ENCODE peak calls at places on chromosomes 16 and 17, in nine cellular contexts. One of them, this sample, is unnamed.

GRCh38 chr17:48985436-48986245 is 11.5 kb upstream of the IGF2BP1 start:
- DNase-seq in sigmoid colon: no peak
- DNase-seq in body of pancreas: no peak
- DNase-seq in ovary: no peak
- DNase-seq in NB4: no peak
- DNase-seq in right lobe of liver: no peak
- DNase-seq in adrenal gland: no peak
- DNase-seq in A549: no peak
- DNase-seq in Peyer's patch: no peak
- DNase-seq in this sample: no peak

GRCh38 chr16:78237346-78237745 is 137.9 kb downstream of the WWOX start:
- DNase-seq in adrenal gland: no peak
- DNase-seq in ovary: peak; percentile 28
- DNase-seq in sigmoid colon: no peak
- DNase-seq in right lobe of liver: no peak
- DNase-seq in body of pancreas: no peak
- DNase-seq in Peyer's patch: no peak
- DNase-seq in A549: no peak
- DNase-seq in NB4: no peak
- DNase-seq in this sample: no peak

GRCh38 chr16:55944377-55944802 is 69.2 kb upstream of the CES5A start:
- DNase-seq in A549: peak; percentile 46
- DNase-seq in NB4: peak; percentile 54
- DNase-seq in Peyer's patch: peak; percentile 77
- DNase-seq in sigmoid colon: peak; percentile 91
- DNase-seq in ovary: peak; percentile 53
- DNase-seq in right lobe of liver: peak; percentile 45
- DNase-seq in adrenal gland: peak; percentile 89
- DNase-seq in body of pancreas: peak; percentile 67
- DNase-seq in this sample: peak; percentile 68

GRCh38 chr16:73122604-73123386 is 74.9 kb upstream of the ZFHX3 start:
- DNase-seq in Peyer's patch: no peak
- DNase-seq in right lobe of liver: peak; percentile 39
- DNase-seq in sigmoid colon: no peak
- DNase-seq in body of pancreas: no peak
- DNase-seq in NB4: no peak
- DNase-seq in adrenal gland: peak; percentile 60
- DNase-seq in ovary: no peak
- DNase-seq in A549: no peak
- DNase-seq in this sample: peak; percentile 25

GRCh38 chr17:79991924-79992656 is 43.6 kb downstream of the TBC1D16 start:
- DNase-seq in ovary: peak; percentile 65
- DNase-seq in sigmoid colon: no peak
- DNase-seq in Peyer's patch: no peak
- DNase-seq in right lobe of liver: peak; percentile 68
- DNase-seq in NB4: no peak
- DNase-seq in body of pancreas: peak; percentile 63
- DNase-seq in adrenal gland: no peak
- DNase-seq in A549: peak; percentile 42
- DNase-seq in this sample: no peak

GRCh38 chr17:45640141-45640850 is 143.8 kb upstream of the CRHR1 start:
- DNase-seq in ovary: peak; percentile 75
- DNase-seq in right lobe of liver: peak; percentile 71
- DNase-seq in A549: peak; percentile 88
- DNase-seq in Peyer's patch: peak; percentile 87
- DNase-seq in NB4: peak; percentile 85
- DNase-seq in body of pancreas: peak; percentile 78
- DNase-seq in adrenal gland: peak; percentile 88
- DNase-seq in sigmoid colon: peak; percentile 73
- DNase-seq in this sample: peak; percentile 57

GRCh38 chr17:6454495-6455320 is 10.5 kb downstream of the PIMREG start:
- DNase-seq in A549: no peak
- DNase-seq in Peyer's patch: no peak
- DNase-seq in adrenal gland: no peak
- DNase-seq in ovary: peak; percentile 29
- DNase-seq in right lobe of liver: no peak
- DNase-seq in body of pancreas: no peak
- DNase-seq in NB4: peak; percentile 11
- DNase-seq in sigmoid colon: no peak
- DNase-seq in this sample: no peak

GRCh38 chr17:77328823-77329740 is 188.3 kb downstream of the SEC14L1 start:
- DNase-seq in A549: no peak
- DNase-seq in Peyer's patch: peak; percentile 47
- DNase-seq in NB4: no peak
- DNase-seq in body of pancreas: no peak
- DNase-seq in right lobe of liver: no peak
- DNase-seq in ovary: no peak
- DNase-seq in adrenal gland: peak; percentile 46
- DNase-seq in sigmoid colon: peak; percentile 63
- DNase-seq in this sample: no peak

GRCh38 chr16:19109288-19109664 is 4.5 kb upstream of the ITPRIPL2 start:
- DNase-seq in right lobe of liver: no peak
- DNase-seq in Peyer's patch: no peak
- DNase-seq in NB4: no peak
- DNase-seq in sigmoid colon: no peak
- DNase-seq in A549: no peak
- DNase-seq in ovary: no peak
- DNase-seq in adrenal gland: no peak
- DNase-seq in body of pancreas: no peak
- DNase-seq in this sample: no peak

GRCh38 chr16:70692481-70693203 is 6.8 kb upstream of the MTSS2 start:
- DNase-seq in A549: no peak
- DNase-seq in NB4: no peak
- DNase-seq in adrenal gland: no peak
- DNase-seq in right lobe of liver: no peak
- DNase-seq in Peyer's patch: no peak
- DNase-seq in sigmoid colon: no peak
- DNase-seq in ovary: peak; percentile 49
- DNase-seq in body of pancreas: no peak
- DNase-seq in this sample: no peak

GRCh38 chr16:70689970-70690905 is 4.4 kb upstream of the MTSS2 start:
- DNase-seq in ovary: peak; percentile 47
- DNase-seq in A549: no peak
- DNase-seq in adrenal gland: no peak
- DNase-seq in sigmoid colon: no peak
- DNase-seq in Peyer's patch: peak; percentile 69
- DNase-seq in NB4: no peak
- DNase-seq in body of pancreas: no peak
- DNase-seq in right lobe of liver: peak; percentile 19
- DNase-seq in this sample: no peak

GRCh38 chr16:70693231-70693671 is 7.4 kb upstream of the MTSS2 start:
- DNase-seq in Peyer's patch: no peak
- DNase-seq in body of pancreas: no peak
- DNase-seq in right lobe of liver: no peak
- DNase-seq in sigmoid colon: peak; percentile 93
- DNase-seq in NB4: no peak
- DNase-seq in adrenal gland: no peak
- DNase-seq in A549: no peak
- DNase-seq in ovary: peak; percentile 59
- DNase-seq in this sample: peak; percentile 73

GRCh38 chr16:70692130-70692470 is 6.2 kb upstream of the MTSS2 start:
- DNase-seq in body of pancreas: no peak
- DNase-seq in A549: no peak
- DNase-seq in Peyer's patch: no peak
- DNase-seq in adrenal gland: no peak
- DNase-seq in sigmoid colon: no peak
- DNase-seq in NB4: no peak
- DNase-seq in ovary: no peak
- DNase-seq in right lobe of liver: no peak
- DNase-seq in this sample: no peak

GRCh38 chr16:70691223-70692129 is 5.6 kb upstream of the MTSS2 start:
- DNase-seq in sigmoid colon: peak; percentile 97
- DNase-seq in body of pancreas: peak; percentile 54
- DNase-seq in A549: peak; percentile 67
- DNase-seq in ovary: peak; percentile 88
- DNase-seq in adrenal gland: peak; percentile 98
- DNase-seq in NB4: no peak
- DNase-seq in Peyer's patch: peak; percentile 80
- DNase-seq in right lobe of liver: peak; percentile 35
- DNase-seq in this sample: peak; percentile 97
- TF ChIP-seq POLR2A in sigmoid colon: peak; percentile 16
- TF ChIP-seq POLR2A in body of pancreas: no peak
- TF ChIP-seq POLR2A in A549: no peak
- TF ChIP-seq POLR2A in ovary: no peak
- TF ChIP-seq POLR2A in adrenal gland: peak; percentile 75
- TF ChIP-seq POLR2A in NB4: no peak
- TF ChIP-seq POLR2A in Peyer's patch: no peak
- TF ChIP-seq POLR2A in right lobe of liver: no peak
- TF ChIP-seq POLR2A in this sample: peak; percentile 41

DNA sequence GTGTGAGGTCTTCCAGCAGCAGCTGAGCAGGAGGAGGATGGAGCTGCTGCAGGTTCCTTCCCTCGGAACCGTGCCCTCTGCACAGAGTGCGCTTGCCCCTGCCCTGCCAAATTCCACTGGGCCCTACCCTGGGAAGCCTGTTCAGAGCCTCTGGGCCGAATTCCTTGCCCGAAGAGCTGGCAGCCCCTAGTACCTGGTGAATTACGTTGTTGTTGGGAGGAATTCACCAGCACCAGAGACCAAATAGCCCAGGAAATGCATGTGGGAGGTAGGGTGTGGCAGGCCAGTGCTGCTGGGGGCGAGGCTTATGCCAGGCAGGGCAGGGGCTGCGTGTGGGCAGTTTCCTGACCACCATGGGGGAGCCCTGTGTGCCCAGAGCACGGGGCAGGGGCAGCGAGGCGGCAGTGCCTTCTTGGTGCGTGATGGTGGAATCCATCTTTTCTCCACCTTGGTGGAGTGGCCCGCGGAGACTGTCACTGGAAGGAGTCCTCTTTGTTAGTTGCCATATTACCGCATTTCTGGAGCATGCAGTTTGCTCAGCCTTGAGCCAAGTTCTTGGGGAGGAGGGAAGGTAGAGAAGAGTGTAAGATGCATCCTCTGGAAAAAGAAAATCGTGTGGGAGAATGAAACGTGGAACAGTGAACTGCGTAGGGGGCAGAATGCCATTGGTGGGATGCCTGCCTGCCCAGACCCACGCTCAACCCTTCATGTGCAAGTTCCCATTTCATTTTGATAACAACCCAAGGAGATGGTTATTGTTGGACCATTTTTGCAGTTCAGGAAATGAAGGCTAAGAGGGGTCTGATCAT is 2.3 kb downstream of the MRC2 start:
- DNase-seq in sigmoid colon: peak; percentile 54
- DNase-seq in adrenal gland: no peak
- DNase-seq in Peyer's patch: no peak
- DNase-seq in ovary: no peak
- DNase-seq in body of pancreas: no peak
- DNase-seq in A549: no peak
- DNase-seq in right lobe of liver: no peak
- DNase-seq in NB4: no peak
- DNase-seq in this sample: no peak
- H3K4me3 ChIP-seq in sigmoid colon: peak overlapping the region; percentile 46
- H3K4me3 ChIP-seq in adrenal gland: no peak overlapping the region
- H3K4me3 ChIP-seq in Peyer's patch: peak overlapping the region; percentile 68
- H3K4me3 ChIP-seq in ovary: peak overlapping the region; percentile 67
- H3K4me3 ChIP-seq in body of pancreas: no peak overlapping the region
- H3K4me3 ChIP-seq in A549: no peak overlapping the region
- H3K4me3 ChIP-seq in right lobe of liver: no peak overlapping the region
- H3K4me3 ChIP-seq in NB4: peak overlapping the region; percentile 83
- H3K4me3 ChIP-seq in this sample: peak overlapping the region; percentile 68

DNA sequence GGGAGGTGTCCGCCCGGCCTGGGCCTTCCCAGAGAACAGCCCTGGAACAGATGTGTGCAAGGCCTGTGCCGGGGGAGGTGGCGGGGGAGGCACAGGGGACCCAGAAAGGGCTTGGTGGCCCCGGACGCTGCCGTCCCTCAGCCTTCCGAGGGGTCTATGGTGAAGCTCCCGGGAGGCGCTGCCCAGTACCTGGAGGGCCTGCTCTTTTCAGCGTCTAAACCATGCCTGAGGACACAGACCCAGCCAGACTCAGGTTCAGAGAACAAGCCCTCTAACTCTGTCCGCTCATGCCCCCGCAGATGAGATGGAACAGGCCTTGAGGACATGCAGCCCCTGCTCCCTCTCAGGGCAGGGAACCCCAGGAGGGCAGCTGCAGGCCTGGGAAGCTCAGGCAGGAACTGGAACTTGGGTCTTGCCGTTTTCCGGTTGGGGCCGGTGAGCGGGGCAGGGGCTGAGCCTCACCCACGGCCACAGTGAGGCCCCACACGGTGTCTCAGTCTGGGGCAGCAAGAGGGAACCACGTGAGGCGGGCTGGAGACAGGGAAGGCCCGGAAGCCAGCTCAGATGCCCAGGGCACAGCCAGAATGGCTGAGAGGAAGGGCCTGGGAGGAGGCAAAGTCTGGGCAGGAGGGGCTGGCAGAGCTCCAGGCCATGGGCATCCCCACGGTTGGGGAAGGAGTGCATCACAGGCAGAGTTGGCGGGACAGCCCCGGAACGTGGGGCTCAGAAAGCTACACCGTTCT is 12.5 kb downstream of the SLC16A3 start:
- DNase-seq in adrenal gland: peak; percentile 93
- DNase-seq in NB4: peak; percentile 52
- DNase-seq in sigmoid colon: peak; percentile 95
- DNase-seq in ovary: peak; percentile 78
- DNase-seq in Peyer's patch: peak; percentile 81
- DNase-seq in right lobe of liver: peak; percentile 88
- DNase-seq in body of pancreas: peak; percentile 62
- DNase-seq in A549: peak; percentile 74
- DNase-seq in this sample: peak; percentile 81
- TF ChIP-seq POLR2A in adrenal gland: peak; percentile 45
- TF ChIP-seq POLR2A in NB4: no peak
- TF ChIP-seq POLR2A in sigmoid colon: no peak
- TF ChIP-seq POLR2A in ovary: no peak
- TF ChIP-seq POLR2A in Peyer's patch: no peak
- TF ChIP-seq POLR2A in right lobe of liver: no peak
- TF ChIP-seq POLR2A in body of pancreas: no peak
- TF ChIP-seq POLR2A in A549: no peak
- TF ChIP-seq POLR2A in this sample: no peak

DNA sequence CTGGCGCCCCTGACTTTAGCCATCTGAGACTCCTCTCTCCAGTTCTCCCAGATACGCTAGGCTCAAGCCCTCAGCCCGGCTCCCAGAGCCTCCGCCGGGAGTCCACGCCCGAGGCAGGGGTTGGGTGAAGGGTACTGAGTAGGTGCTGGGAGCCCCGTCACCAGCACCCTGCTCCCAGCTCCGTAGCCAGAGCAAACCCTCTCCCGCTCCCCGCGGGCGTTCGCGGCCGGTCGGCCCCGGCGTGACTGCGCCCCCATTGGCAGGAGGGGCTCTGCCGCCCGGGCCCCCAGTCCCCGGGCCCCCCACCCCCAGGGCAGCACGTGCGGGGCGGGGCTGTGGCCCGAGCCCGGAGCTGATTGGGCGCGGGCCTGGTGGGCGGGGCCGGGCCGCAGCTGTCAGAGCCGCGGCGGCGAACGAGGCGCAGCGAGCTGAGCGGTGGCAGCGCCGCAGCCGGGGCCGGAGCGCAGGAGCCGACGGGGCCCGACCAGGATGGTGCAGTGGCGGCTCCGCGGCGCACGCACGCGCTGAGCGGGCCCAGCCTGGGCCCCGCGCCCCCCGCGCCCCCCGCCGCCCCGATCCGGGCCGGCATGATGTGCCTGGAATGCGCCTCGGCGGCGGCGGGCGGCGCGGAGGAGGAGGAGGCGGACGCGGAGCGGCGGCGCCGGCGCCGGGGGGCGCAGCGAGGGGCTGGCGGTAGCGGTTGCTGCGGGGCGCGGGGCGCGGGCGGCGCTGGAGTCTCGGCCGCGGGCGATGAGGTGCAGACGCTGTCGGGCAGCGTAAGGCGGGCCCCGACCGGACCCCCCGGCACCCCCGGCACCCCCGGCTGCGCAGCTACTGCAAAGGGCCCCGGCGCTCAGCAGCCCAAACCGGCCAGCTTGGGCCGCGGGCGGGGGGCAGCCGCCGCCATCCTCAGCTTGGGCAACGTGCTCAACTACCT is at the start of gene SPNS2:
- DNase-seq in ovary: peak; percentile 47
- DNase-seq in right lobe of liver: peak; percentile 83
- DNase-seq in sigmoid colon: no peak
- DNase-seq in adrenal gland: no peak
- DNase-seq in A549: peak; percentile 55
- DNase-seq in body of pancreas: peak; percentile 84
- DNase-seq in NB4: peak; percentile 82
- DNase-seq in Peyer's patch: peak; percentile 82
- DNase-seq in this sample: no peak
- H3K4me3 ChIP-seq in ovary: peak within 1 kb of the TSS; percentile 30
- H3K4me3 ChIP-seq in right lobe of liver: peak within 1 kb of the TSS; percentile 40
- H3K4me3 ChIP-seq in sigmoid colon: peak within 1 kb of the TSS; percentile 35
- H3K4me3 ChIP-seq in adrenal gland: no peak within 1 kb of the TSS
- H3K4me3 ChIP-seq in A549: peak within 1 kb of the TSS; percentile 49
- H3K4me3 ChIP-seq in body of pancreas: no peak within 1 kb of the TSS
- H3K4me3 ChIP-seq in NB4: peak within 1 kb of the TSS; percentile 81
- H3K4me3 ChIP-seq in Peyer's patch: peak within 1 kb of the TSS; percentile 57
- H3K4me3 ChIP-seq in this sample: peak within 1 kb of the TSS; percentile 22

This sample was measured in uterus.